ENCODE peak calls at places on chromosomes 5 and 9, in five cellular contexts. U is HTR-8/SVneo, D is NCI-H146, I is mucosa of descending colon, S is fibroblast of pulmonary artery. K is an unnamed sample.

GRCh38 chr9:107759009-107759822 is 269.6 kb upstream of the KLF4 start:
- DNase-seq in U (no peak), D (no peak), I (no peak), S (no peak), K (no peak)

GRCh38 chr9:8486095-8486494 is 686.5 kb upstream of the DMAC1 start:
- DNase-seq in U (no peak), D (peak), I (peak), S (peak), K (peak)

GRCh38 chr5:2948875-2949274 is 197.4 kb upstream of the IRX2 start:
- DNase-seq in U (no peak), D (no peak), I (no peak), S (no peak), K (no peak)

GRCh38 chr5:179134511-179134910 is 74.3 kb downstream of the ZNF354C start:
- DNase-seq in U (no peak), D (no peak), I (no peak), S (no peak), K (no peak)

GRCh38 chr9:87581513-87581912 is 83.8 kb downstream of the DAPK1 start:
- DNase-seq in U (no peak), D (no peak), I (no peak), S (peak), K (no peak)

GRCh38 chr9:130526854-130527650 is 52.3 kb upstream of the FUBP3 start:
- DNase-seq in U (no peak), D (no peak), I (no peak), S (no peak), K (no peak)

GRCh38 chr9:83932851-83933250 is 11.6 kb upstream of the KIF27 start:
- DNase-seq in U (no peak), D (no peak), I (no peak), S (no peak), K (no peak)

GRCh38 chr9:86601697-86602096 is 247.5 kb upstream of the TUT7 start:
- DNase-seq in U (no peak), D (no peak), I (no peak), S (no peak), K (no peak)

GRCh38 chr9:131701789-131702337 is 38.0 kb downstream of the RAPGEF1 start:
- DNase-seq in U (no peak), D (no peak), I (no peak), S (no peak), K (no peak)

GRCh38 chr5:57889558-57889957 is 406.9 kb upstream of the ACTBL2 start:
- DNase-seq in U (peak), D (peak), I (no peak), S (peak), K (peak)

GRCh38 chr9:108271646-108272349 is 584.0 kb downstream of the ACTL7B start:
- DNase-seq in U (no peak), D (peak), I (no peak), S (peak), K (peak)